ENCODE peak calls at places on chromosomes 12 and 14, in eight cellular contexts. E is heart right ventricle; Z is upper lobe of left lung; F is NT2/D1; V is GM19239; I is AG08395; M is fibroblast of the aortic adventitia; W is CD4-positive, alpha-beta memory T cell. D is an unnamed sample.

GRCh38 chr14:88272390-88273019 is 50.6 kb downstream of the KCNK10 start:
- DNase-seq in E (no peak), Z (no peak), F (no peak), M (no peak), W (no peak), I (no peak), V (no peak), D (no peak)

GRCh38 chr12:16349132-16349463 is 1.7 kb downstream of the MGST1 start:
- DNase-seq in I (peak), Z (peak), M (peak), V (no peak), W (no peak), E (peak), F (no peak), D (peak)

GRCh38 chr14:21199611-21200570 is 44.0 kb upstream of the OR5AU1 start:
- DNase-seq in M (no peak), Z (no peak), I (no peak), V (no peak), F (no peak), W (no peak), E (no peak), D (no peak)

GRCh38 chr12:52837781-52838736 is 3.9 kb upstream of the KRT79 start:
- DNase-seq in E (no peak), M (peak), F (no peak), I (no peak), Z (no peak), V (no peak), W (no peak), D (no peak)

GRCh38 chr12:47033081-47033480 is 46.3 kb upstream of the PCED1B start:
- DNase-seq in W (no peak), F (no peak), I (no peak), M (peak), V (no peak), E (peak), Z (peak), D (peak)

GRCh38 chr14:103654619-103655018 is 25.6 kb downstream of the KLC1 start:
- DNase-seq in M (peak), W (no peak), F (no peak), V (no peak), E (no peak), I (no peak), Z (peak), D (no peak)

GRCh38 chr12:69392146-69392928 is 32.8 kb downstream of the YEATS4 start:
- DNase-seq in V (no peak), M (peak), E (no peak), F (no peak), W (no peak), Z (no peak), I (no peak), D (no peak)

GRCh38 chr14:61280526-61281185 is 482 bp downstream of the TMEM30B start:
- DNase-seq in E (peak), W (peak), I (peak), Z (peak), V (no peak), F (peak), M (peak), D (peak)

GRCh38 chr14:77124345-77125274 is 17.0 kb downstream of the ZDHHC22 start:
- DNase-seq in F (no peak), V (no peak), Z (peak), E (peak), I (peak), W (peak), M (peak), D (peak)

GRCh38 chr12:7113389-7113871 is 4.4 kb upstream of the C1RL start:
- DNase-seq in M (peak), Z (no peak), V (peak), I (peak), F (peak), W (peak), E (no peak), D (peak)

GRCh38 chr12:74021937-74022336 is 515.7 kb upstream of the ATXN7L3B start:
- DNase-seq in F (peak), W (no peak), V (peak), E (peak), I (peak), M (peak), Z (peak), D (peak)

GRCh38 chr14:73777420-73777819 is 63.2 kb upstream of the PNMA1 start:
- DNase-seq in Z (peak), V (no peak), I (no peak), M (no peak), W (no peak), E (no peak), F (no peak), D (peak)

D was measured in NCI-H69.